ENCODE peak calls at places on chromosomes 11 and 22, in four cellular contexts. V is fibroblast of lung, O is esophagus squamous epithelium, B is upper lobe of left lung. C is an unnamed sample.
A peak's percentile ranks its signal among the peaks of the same experiment; 100 is the strongest.

GRCh38 chr11:130037881-130038601 is 31.7 kb upstream of the APLP2 start:
- DNase-seq in O (no peak), B (no peak), V (peak; percentile 81), C (no peak)

GRCh38 chr11:15192007-15192556 is 77.4 kb downstream of the INSC start:
- DNase-seq in O (no peak), V (no peak), B (no peak), C (no peak)

GRCh38 chr11:47715082-47715669 is at the start of gene AGBL2:
- DNase-seq in O (no peak), V (peak; percentile 69), B (peak; percentile 83), C (peak; percentile 87)

GRCh38 chr11:130916910-130917309 is 631 bp upstream of the SNX19 start:
- DNase-seq in V (no peak), O (no peak), B (no peak), C (no peak)

GRCh38 chr11:12741671-12742216 is 67.5 kb downstream of the TEAD1 start:
- DNase-seq in O (no peak), B (no peak), V (no peak), C (no peak)

GRCh38 chr11:67663515-67664212 is 10.8 kb downstream of the ALDH3B2 start:
- DNase-seq in B (no peak), O (no peak), V (no peak), C (no peak)

GRCh38 chr11:115185507-115185906 is 318.7 kb downstream of the CADM1 start:
- DNase-seq in B (no peak), V (no peak), O (no peak), C (no peak)

GRCh38 chr22:32328306-32329201 is 29.1 kb upstream of the RFPL3 start:
- DNase-seq in O (no peak), B (no peak), V (no peak), C (no peak)

GRCh38 chr11:69569306-69570200 is 71.4 kb upstream of the CCND1 start:
- DNase-seq in O (no peak), V (no peak), B (no peak), C (no peak)

GRCh38 chr11:60221706-60222105 is 21.2 kb downstream of the MS4A4E start:
- DNase-seq in O (no peak), V (no peak), B (no peak), C (no peak)

GRCh38 chr22:29626497-29627195 is 23.2 kb downstream of the NF2 start:
- DNase-seq in O (no peak), B (no peak), V (peak; percentile 94), C (no peak)

GRCh38 chr11:104094576-104094975 is 58.1 kb downstream of the DDI1 start:
- DNase-seq in O (no peak), B (no peak), V (peak; percentile 67), C (no peak)

GRCh38 chr11:104098132-104098531 is 61.7 kb downstream of the DDI1 start:
- DNase-seq in B (no peak), V (no peak), O (no peak), C (no peak)

GRCh38 chr11:104096900-104097299 is 60.5 kb downstream of the DDI1 start:
- DNase-seq in O (no peak), V (no peak), B (no peak), C (no peak)

GRCh38 chr11:104093426-104094280 is 57.2 kb downstream of the DDI1 start:
- DNase-seq in O (no peak), V (no peak), B (no peak), C (no peak)

DNA sequence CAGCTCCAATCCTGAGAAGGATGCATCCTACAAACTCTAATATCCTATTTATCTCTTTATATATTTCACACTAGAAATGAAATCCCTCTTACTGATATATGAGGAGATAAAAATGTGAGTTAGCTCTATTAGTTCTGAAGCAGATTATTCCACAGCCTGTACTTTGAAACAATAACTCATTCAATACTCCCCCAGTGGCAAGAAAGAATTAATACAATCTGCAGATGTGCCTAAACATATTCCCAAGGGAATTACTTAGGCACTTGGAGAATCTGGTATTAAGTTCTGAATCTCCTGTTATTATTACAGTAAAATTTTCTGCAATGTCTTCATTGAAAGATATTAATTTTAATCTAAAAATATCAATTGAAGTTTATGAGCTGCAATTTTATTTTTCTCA is 59.4 kb downstream of the DDI1 start:
- DNase-seq in O (no peak), B (no peak), V (no peak), C (no peak)
- TF ChIP-seq CTCF in O (no peak), B (no peak), V (no peak), C (no peak)

GRCh38 chr11:18844753-18845367 is 53.3 kb upstream of the PTPN5 start:
- DNase-seq in B (no peak), O (no peak), V (peak; percentile 30), C (no peak)
- H3K4me3 ChIP-seq in B (no peak overlapping the region), O (no peak overlapping the region), V (no peak overlapping the region), C (no peak overlapping the region)

GRCh38 chr22:25919452-25919851 is 177.5 kb downstream of the MYO18B start:
- DNase-seq in B (no peak), V (no peak), O (no peak), C (no peak)
- H3K36me3 ChIP-seq in B (no peaks in the 10 kb centered on the region), V (no peaks in the 10 kb centered on the region), O (no peaks in the 10 kb centered on the region), C (no peaks in the 10 kb centered on the region)

GRCh38 chr11:134014502-134014901 is 54.4 kb upstream of the JAM3 start:
- DNase-seq in V (peak; percentile 13), B (no peak), O (no peak), C (no peak)
- TF ChIP-seq CTCF in V (peak; percentile 24), B (no peak), O (no peak), C (peak; percentile 27)

GRCh38 chr11:19918302-19919049 is 205.8 kb downstream of the NAV2 start:
- DNase-seq in O (no peak), V (peak; percentile 83), B (no peak), C (no peak)
- H3K4me3 ChIP-seq in O (no peak overlapping the region), V (no peak overlapping the region), B (no peak overlapping the region), C (no peak overlapping the region)